ENCODE peak calls at places on chromosomes 1 and 21, in six cellular contexts. One of them, this sample, is unnamed.
A peak's percentile ranks its signal among the peaks of the same experiment; 100 is the strongest.

GRCh38 chr1:2290595-2291510 is 62.7 kb downstream of the SKI start:
- DNase-seq in A549: no peak
- DNase-seq in activated naive CD8-positive, alpha-beta T cell treated with anti-CD3 and anti-CD28 coated beads, Interleukin-2, amount 50 U/mL, for 24 hours: peak; percentile 84
- DNase-seq in T follicular helper cell: peak; percentile 64
- DNase-seq in hypothalamus: no peak
- DNase-seq in lung microvascular endothelial cell: peak; percentile 79
- DNase-seq in this sample: peak; percentile 99

GRCh38 chr1:224090116-224090515 is 23.8 kb upstream of the FBXO28 start:
- DNase-seq in A549: no peak
- DNase-seq in activated naive CD8-positive, alpha-beta T cell treated with anti-CD3 and anti-CD28 coated beads, Interleukin-2, amount 50 U/mL, for 24 hours: no peak
- DNase-seq in T follicular helper cell: no peak
- DNase-seq in hypothalamus: no peak
- DNase-seq in lung microvascular endothelial cell: peak; percentile 91
- DNase-seq in this sample: no peak

GRCh38 chr1:39491146-39491921 is at the start of gene BMP8A:
- DNase-seq in A549: peak; percentile 79
- DNase-seq in activated naive CD8-positive, alpha-beta T cell treated with anti-CD3 and anti-CD28 coated beads, Interleukin-2, amount 50 U/mL, for 24 hours: peak; percentile 76
- DNase-seq in T follicular helper cell: peak; percentile 66
- DNase-seq in hypothalamus: no peak
- DNase-seq in lung microvascular endothelial cell: peak; percentile 72
- DNase-seq in this sample: peak; percentile 41

GRCh38 chr1:39478536-39478935 is 12.9 kb upstream of the BMP8A start:
- DNase-seq in A549: no peak
- DNase-seq in activated naive CD8-positive, alpha-beta T cell treated with anti-CD3 and anti-CD28 coated beads, Interleukin-2, amount 50 U/mL, for 24 hours: no peak
- DNase-seq in T follicular helper cell: no peak
- DNase-seq in hypothalamus: no peak
- DNase-seq in lung microvascular endothelial cell: no peak
- DNase-seq in this sample: no peak

GRCh38 chr1:170271430-170271829 is 125.7 kb downstream of the NTMT2 start:
- DNase-seq in A549: no peak
- DNase-seq in activated naive CD8-positive, alpha-beta T cell treated with anti-CD3 and anti-CD28 coated beads, Interleukin-2, amount 50 U/mL, for 24 hours: no peak
- DNase-seq in T follicular helper cell: no peak
- DNase-seq in hypothalamus: no peak
- DNase-seq in lung microvascular endothelial cell: no peak
- DNase-seq in this sample: no peak

GRCh38 chr1:156602557-156602993 is 1.3 kb upstream of the GPATCH4 start:
- DNase-seq in A549: peak; percentile 45
- DNase-seq in activated naive CD8-positive, alpha-beta T cell treated with anti-CD3 and anti-CD28 coated beads, Interleukin-2, amount 50 U/mL, for 24 hours: peak; percentile 28
- DNase-seq in T follicular helper cell: no peak
- DNase-seq in hypothalamus: no peak
- DNase-seq in lung microvascular endothelial cell: no peak
- DNase-seq in this sample: peak; percentile 29

GRCh38 chr21:29243188-29243587 is 55.5 kb upstream of the BACH1 start:
- DNase-seq in A549: no peak
- DNase-seq in activated naive CD8-positive, alpha-beta T cell treated with anti-CD3 and anti-CD28 coated beads, Interleukin-2, amount 50 U/mL, for 24 hours: no peak
- DNase-seq in T follicular helper cell: no peak
- DNase-seq in hypothalamus: no peak
- DNase-seq in lung microvascular endothelial cell: no peak
- DNase-seq in this sample: no peak

GRCh38 chr1:202112864-202113689 is 9.6 kb upstream of the GPR37L1 start:
- DNase-seq in A549: peak; percentile 62
- DNase-seq in activated naive CD8-positive, alpha-beta T cell treated with anti-CD3 and anti-CD28 coated beads, Interleukin-2, amount 50 U/mL, for 24 hours: no peak
- DNase-seq in T follicular helper cell: no peak
- DNase-seq in hypothalamus: no peak
- DNase-seq in lung microvascular endothelial cell: no peak
- DNase-seq in this sample: no peak

GRCh38 chr21:28928578-28929124 is 64.0 kb downstream of the LTN1 start:
- DNase-seq in A549: no peak
- DNase-seq in activated naive CD8-positive, alpha-beta T cell treated with anti-CD3 and anti-CD28 coated beads, Interleukin-2, amount 50 U/mL, for 24 hours: no peak
- DNase-seq in T follicular helper cell: no peak
- DNase-seq in hypothalamus: no peak
- DNase-seq in lung microvascular endothelial cell: no peak
- DNase-seq in this sample: no peak

GRCh38 chr1:47647327-47647845 is 209.5 kb downstream of the FOXD2 start:
- DNase-seq in A549: no peak
- DNase-seq in activated naive CD8-positive, alpha-beta T cell treated with anti-CD3 and anti-CD28 coated beads, Interleukin-2, amount 50 U/mL, for 24 hours: no peak
- DNase-seq in T follicular helper cell: no peak
- DNase-seq in hypothalamus: no peak
- DNase-seq in lung microvascular endothelial cell: no peak
- DNase-seq in this sample: no peak

GRCh38 chr1:207302618-207303408 is 18.7 kb upstream of the CD55 start:
- DNase-seq in A549: no peak
- DNase-seq in activated naive CD8-positive, alpha-beta T cell treated with anti-CD3 and anti-CD28 coated beads, Interleukin-2, amount 50 U/mL, for 24 hours: no peak
- DNase-seq in T follicular helper cell: no peak
- DNase-seq in hypothalamus: no peak
- DNase-seq in lung microvascular endothelial cell: peak; percentile 68
- DNase-seq in this sample: no peak

GRCh38 chr1:86714159-86714558 is 9.8 kb downstream of the SH3GLB1 start:
- DNase-seq in A549: no peak
- DNase-seq in activated naive CD8-positive, alpha-beta T cell treated with anti-CD3 and anti-CD28 coated beads, Interleukin-2, amount 50 U/mL, for 24 hours: no peak
- DNase-seq in T follicular helper cell: no peak
- DNase-seq in hypothalamus: no peak
- DNase-seq in lung microvascular endothelial cell: no peak
- DNase-seq in this sample: no peak

GRCh38 chr1:111332190-111332589 is 41.5 kb downstream of the CHIA start:
- DNase-seq in A549: no peak
- DNase-seq in activated naive CD8-positive, alpha-beta T cell treated with anti-CD3 and anti-CD28 coated beads, Interleukin-2, amount 50 U/mL, for 24 hours: no peak
- DNase-seq in T follicular helper cell: no peak
- DNase-seq in hypothalamus: no peak
- DNase-seq in lung microvascular endothelial cell: no peak
- DNase-seq in this sample: peak; percentile 66

GRCh38 chr1:37033355-37034291 is 692 bp downstream of the GRIK3 start:
- DNase-seq in A549: no peak
- DNase-seq in activated naive CD8-positive, alpha-beta T cell treated with anti-CD3 and anti-CD28 coated beads, Interleukin-2, amount 50 U/mL, for 24 hours: no peak
- DNase-seq in T follicular helper cell: no peak
- DNase-seq in hypothalamus: no peak
- DNase-seq in lung microvascular endothelial cell: no peak
- DNase-seq in this sample: no peak

GRCh38 chr1:198598796-198599321 is 40.0 kb upstream of the PTPRC start:
- DNase-seq in A549: no peak
- DNase-seq in activated naive CD8-positive, alpha-beta T cell treated with anti-CD3 and anti-CD28 coated beads, Interleukin-2, amount 50 U/mL, for 24 hours: peak; percentile 50
- DNase-seq in T follicular helper cell: no peak
- DNase-seq in hypothalamus: no peak
- DNase-seq in lung microvascular endothelial cell: no peak
- DNase-seq in this sample: peak; percentile 73

GRCh38 chr1:86938450-86938849 is 24.0 kb downstream of the HS2ST1 start:
- DNase-seq in A549: no peak
- DNase-seq in activated naive CD8-positive, alpha-beta T cell treated with anti-CD3 and anti-CD28 coated beads, Interleukin-2, amount 50 U/mL, for 24 hours: no peak
- DNase-seq in T follicular helper cell: no peak
- DNase-seq in hypothalamus: no peak
- DNase-seq in lung microvascular endothelial cell: no peak
- DNase-seq in this sample: no peak

GRCh38 chr1:99682291-99682751 is 36.4 kb downstream of the PALMD start:
- DNase-seq in A549: peak; percentile 4
- DNase-seq in activated naive CD8-positive, alpha-beta T cell treated with anti-CD3 and anti-CD28 coated beads, Interleukin-2, amount 50 U/mL, for 24 hours: no peak
- DNase-seq in T follicular helper cell: no peak
- DNase-seq in hypothalamus: no peak
- DNase-seq in lung microvascular endothelial cell: no peak
- DNase-seq in this sample: peak; percentile 58

GRCh38 chr1:59604191-59604590 is 210.6 kb upstream of the HOOK1 start:
- DNase-seq in A549: no peak
- DNase-seq in activated naive CD8-positive, alpha-beta T cell treated with anti-CD3 and anti-CD28 coated beads, Interleukin-2, amount 50 U/mL, for 24 hours: no peak
- DNase-seq in T follicular helper cell: no peak
- DNase-seq in hypothalamus: no peak
- DNase-seq in lung microvascular endothelial cell: no peak
- DNase-seq in this sample: no peak

GRCh38 chr1:198032668-198033067 is 115.5 kb downstream of the LHX9 start:
- DNase-seq in A549: no peak
- DNase-seq in activated naive CD8-positive, alpha-beta T cell treated with anti-CD3 and anti-CD28 coated beads, Interleukin-2, amount 50 U/mL, for 24 hours: no peak
- DNase-seq in T follicular helper cell: no peak
- DNase-seq in hypothalamus: no peak
- DNase-seq in lung microvascular endothelial cell: no peak
- DNase-seq in this sample: no peak

GRCh38 chr1:47659141-47659540 is 221.3 kb downstream of the FOXD2 start:
- DNase-seq in A549: no peak
- DNase-seq in activated naive CD8-positive, alpha-beta T cell treated with anti-CD3 and anti-CD28 coated beads, Interleukin-2, amount 50 U/mL, for 24 hours: no peak
- DNase-seq in T follicular helper cell: no peak
- DNase-seq in hypothalamus: no peak
- DNase-seq in lung microvascular endothelial cell: no peak
- DNase-seq in this sample: no peak

GRCh38 chr1:199449681-199450080 is 577.8 kb upstream of the NR5A2 start:
- DNase-seq in A549: no peak
- DNase-seq in activated naive CD8-positive, alpha-beta T cell treated with anti-CD3 and anti-CD28 coated beads, Interleukin-2, amount 50 U/mL, for 24 hours: no peak
- DNase-seq in T follicular helper cell: no peak
- DNase-seq in hypothalamus: no peak
- DNase-seq in lung microvascular endothelial cell: no peak
- DNase-seq in this sample: no peak

GRCh38 chr1:57696904-57697303 is 273.0 kb upstream of the DAB1 start:
- DNase-seq in A549: no peak
- DNase-seq in activated naive CD8-positive, alpha-beta T cell treated with anti-CD3 and anti-CD28 coated beads, Interleukin-2, amount 50 U/mL, for 24 hours: no peak
- DNase-seq in T follicular helper cell: no peak
- DNase-seq in hypothalamus: no peak
- DNase-seq in lung microvascular endothelial cell: no peak
- DNase-seq in this sample: no peak

GRCh38 chr21:33036430-33037162 is 10.9 kb downstream of the OLIG2 start:
- DNase-seq in A549: no peak
- DNase-seq in activated naive CD8-positive, alpha-beta T cell treated with anti-CD3 and anti-CD28 coated beads, Interleukin-2, amount 50 U/mL, for 24 hours: peak; percentile 18
- DNase-seq in T follicular helper cell: no peak
- DNase-seq in hypothalamus: no peak
- DNase-seq in lung microvascular endothelial cell: peak; percentile 92
- DNase-seq in this sample: peak; percentile 76

GRCh38 chr1:221392453-221392852 is 349.4 kb downstream of the DUSP10 start:
- DNase-seq in A549: no peak
- DNase-seq in activated naive CD8-positive, alpha-beta T cell treated with anti-CD3 and anti-CD28 coated beads, Interleukin-2, amount 50 U/mL, for 24 hours: no peak
- DNase-seq in T follicular helper cell: no peak
- DNase-seq in hypothalamus: no peak
- DNase-seq in lung microvascular endothelial cell: peak; percentile 73
- DNase-seq in this sample: peak; percentile 67

GRCh38 chr1:43885311-43885801 is 48.2 kb upstream of the ARTN start:
- DNase-seq in A549: no peak
- DNase-seq in activated naive CD8-positive, alpha-beta T cell treated with anti-CD3 and anti-CD28 coated beads, Interleukin-2, amount 50 U/mL, for 24 hours: no peak
- DNase-seq in T follicular helper cell: no peak
- DNase-seq in hypothalamus: no peak
- DNase-seq in lung microvascular endothelial cell: no peak
- DNase-seq in this sample: no peak

GRCh38 chr1:23168079-23168461 is 586 bp downstream of the LUZP1 start:
- DNase-seq in A549: no peak
- DNase-seq in activated naive CD8-positive, alpha-beta T cell treated with anti-CD3 and anti-CD28 coated beads, Interleukin-2, amount 50 U/mL, for 24 hours: peak; percentile 31
- DNase-seq in T follicular helper cell: peak; percentile 16
- DNase-seq in hypothalamus: no peak
- DNase-seq in lung microvascular endothelial cell: peak; percentile 65
- DNase-seq in this sample: no peak

GRCh38 chr1:205824180-205824579 is 11.2 kb upstream of the SLC41A1 start:
- DNase-seq in A549: no peak
- DNase-seq in activated naive CD8-positive, alpha-beta T cell treated with anti-CD3 and anti-CD28 coated beads, Interleukin-2, amount 50 U/mL, for 24 hours: no peak
- DNase-seq in T follicular helper cell: no peak
- DNase-seq in hypothalamus: no peak
- DNase-seq in lung microvascular endothelial cell: no peak
- DNase-seq in this sample: no peak

GRCh38 chr21:44517175-44517899 is 22.7 kb downstream of the KRTAP10-1 start:
- DNase-seq in A549: peak; percentile 53
- DNase-seq in activated naive CD8-positive, alpha-beta T cell treated with anti-CD3 and anti-CD28 coated beads, Interleukin-2, amount 50 U/mL, for 24 hours: no peak
- DNase-seq in T follicular helper cell: no peak
- DNase-seq in hypothalamus: no peak
- DNase-seq in lung microvascular endothelial cell: no peak
- DNase-seq in this sample: peak; percentile 83

GRCh38 chr1:87916965-87917364 is 588.3 kb downstream of the LMO4 start:
- DNase-seq in A549: no peak
- DNase-seq in activated naive CD8-positive, alpha-beta T cell treated with anti-CD3 and anti-CD28 coated beads, Interleukin-2, amount 50 U/mL, for 24 hours: no peak
- DNase-seq in T follicular helper cell: no peak
- DNase-seq in hypothalamus: no peak
- DNase-seq in lung microvascular endothelial cell: no peak
- DNase-seq in this sample: no peak

GRCh38 chr21:41187537-41188025 is 19.6 kb downstream of the BACE2 start:
- DNase-seq in A549: no peak
- DNase-seq in activated naive CD8-positive, alpha-beta T cell treated with anti-CD3 and anti-CD28 coated beads, Interleukin-2, amount 50 U/mL, for 24 hours: no peak
- DNase-seq in T follicular helper cell: no peak
- DNase-seq in hypothalamus: no peak
- DNase-seq in lung microvascular endothelial cell: no peak
- DNase-seq in this sample: no peak

GRCh38 chr1:109201123-109201703 is 12.5 kb upstream of the SARS1 start:
- DNase-seq in A549: peak; percentile 36
- DNase-seq in activated naive CD8-positive, alpha-beta T cell treated with anti-CD3 and anti-CD28 coated beads, Interleukin-2, amount 50 U/mL, for 24 hours: peak; percentile 78
- DNase-seq in T follicular helper cell: no peak
- DNase-seq in hypothalamus: no peak
- DNase-seq in lung microvascular endothelial cell: peak; percentile 55
- DNase-seq in this sample: peak; percentile 65

GRCh38 chr21:35635261-35635660 is 425.1 kb downstream of the SETD4 start:
- DNase-seq in A549: no peak
- DNase-seq in activated naive CD8-positive, alpha-beta T cell treated with anti-CD3 and anti-CD28 coated beads, Interleukin-2, amount 50 U/mL, for 24 hours: no peak
- DNase-seq in T follicular helper cell: no peak
- DNase-seq in hypothalamus: no peak
- DNase-seq in lung microvascular endothelial cell: no peak
- DNase-seq in this sample: peak; percentile 78

GRCh38 chr21:37631319-37632117 is 264.9 kb downstream of the DYRK1A start:
- DNase-seq in A549: peak; percentile 9
- DNase-seq in activated naive CD8-positive, alpha-beta T cell treated with anti-CD3 and anti-CD28 coated beads, Interleukin-2, amount 50 U/mL, for 24 hours: peak; percentile 11
- DNase-seq in T follicular helper cell: no peak
- DNase-seq in hypothalamus: no peak
- DNase-seq in lung microvascular endothelial cell: peak; percentile 71
- DNase-seq in this sample: peak; percentile 15

GRCh38 chr21:21163904-21164303 is 165.7 kb downstream of the NCAM2 start:
- DNase-seq in A549: peak; percentile 0
- DNase-seq in activated naive CD8-positive, alpha-beta T cell treated with anti-CD3 and anti-CD28 coated beads, Interleukin-2, amount 50 U/mL, for 24 hours: peak; percentile 27
- DNase-seq in T follicular helper cell: peak; percentile 7
- DNase-seq in hypothalamus: no peak
- DNase-seq in lung microvascular endothelial cell: peak; percentile 48
- DNase-seq in this sample: peak; percentile 58

GRCh38 chr1:17618558-17619247 is 79.2 kb downstream of the ARHGEF10L start:
- DNase-seq in A549: no peak
- DNase-seq in activated naive CD8-positive, alpha-beta T cell treated with anti-CD3 and anti-CD28 coated beads, Interleukin-2, amount 50 U/mL, for 24 hours: no peak
- DNase-seq in T follicular helper cell: no peak
- DNase-seq in hypothalamus: no peak
- DNase-seq in lung microvascular endothelial cell: no peak
- DNase-seq in this sample: no peak

GRCh38 chr1:56255516-56256181 is 323.7 kb downstream of the PLPP3 start:
- DNase-seq in A549: no peak
- DNase-seq in activated naive CD8-positive, alpha-beta T cell treated with anti-CD3 and anti-CD28 coated beads, Interleukin-2, amount 50 U/mL, for 24 hours: no peak
- DNase-seq in T follicular helper cell: no peak
- DNase-seq in hypothalamus: no peak
- DNase-seq in lung microvascular endothelial cell: no peak
- DNase-seq in this sample: peak; percentile 34